ENCODE peak calls at places on chromosomes 7 and 10, in seven cellular contexts. C is IMR-90, F is neuronal stem cell, U is mesendoderm, E is H1, T is mesenchymal stem cell, W is trophoblast cell. S is an unnamed sample.

GRCh38 chr10:117926491-117926890 is 120.2 kb downstream of the RAB11FIP2 start:
- DNase-seq in C (peak), F (no peak), U (no peak), E (no peak), T (no peak), W (no peak), S (no peak)

GRCh38 chr10:1634239-1634638 is 103.1 kb downstream of the ADARB2 start:
- DNase-seq in C (no peak), F (no peak), U (no peak), E (no peak), T (no peak), W (no peak), S (no peak)

GRCh38 chr7:43700059-43700501 is 29.2 kb downstream of the COA1 start:
- DNase-seq in C (peak), F (peak), U (peak), E (no peak), T (peak), W (peak), S (no peak)

GRCh38 chr10:2122431-2123124 is 385.3 kb upstream of the ADARB2 start:
- DNase-seq in C (no peak), F (no peak), U (no peak), E (no peak), T (no peak), W (no peak), S (no peak)

GRCh38 chr10:61791216-61791615 is 110.3 kb upstream of the ARID5B start:
- DNase-seq in C (peak), F (no peak), U (no peak), E (no peak), T (peak), W (no peak), S (no peak)

GRCh38 chr10:130441041-130441440 is 304.9 kb downstream of the GLRX3 start:
- DNase-seq in C (no peak), F (no peak), U (no peak), E (no peak), T (no peak), W (no peak), S (peak)

GRCh38 chr7:63105978-63106377 is 892.7 kb upstream of the ZNF722 start:
- DNase-seq in C (no peak), F (no peak), U (no peak), E (no peak), T (no peak), W (no peak), S (no peak)

GRCh38 chr7:137933270-137934017 is 68.4 kb downstream of the CREB3L2 start:
- DNase-seq in C (peak), F (no peak), U (peak), E (no peak), T (peak), W (peak), S (no peak)

GRCh38 chr10:73183882-73184281 is 16.0 kb downstream of the FAM149B1 start:
- DNase-seq in C (peak), F (no peak), U (no peak), E (no peak), T (no peak), W (no peak), S (no peak)

GRCh38 chr10:114697061-114697598 is 39.1 kb upstream of the ABLIM1 start:
- DNase-seq in C (peak), F (no peak), U (no peak), E (no peak), T (peak), W (peak), S (no peak)

GRCh38 chr10:86757110-86757790 is 831 bp downstream of the BMPR1A start:
- DNase-seq in C (peak), F (peak), U (peak), E (no peak), T (peak), W (peak), S (no peak)

GRCh38 chr7:7321681-7322080 is 139.3 kb downstream of the C1GALT1 start:
- DNase-seq in C (no peak), F (no peak), U (no peak), E (no peak), T (peak), W (peak), S (no peak)

GRCh38 chr10:86079088-86079487 is 287.5 kb downstream of the GRID1 start:
- DNase-seq in C (no peak), F (no peak), U (peak), E (peak), T (no peak), W (peak), S (peak)

GRCh38 chr7:79820387-79820786 is 314.2 kb upstream of the GNAI1 start:
- DNase-seq in C (peak), F (peak), U (no peak), E (no peak), T (peak), W (peak), S (no peak)

GRCh38 chr10:52729259-52730104 is 43.1 kb downstream of the MBL2 start:
- DNase-seq in C (peak), F (no peak), U (peak), E (no peak), T (peak), W (peak), S (no peak)

GRCh38 chr7:33262476-33262875 is 133.1 kb downstream of the BBS9 start:
- DNase-seq in C (peak), F (no peak), U (peak), E (no peak), T (peak), W (no peak), S (no peak)

GRCh38 chr10:69758310-69758728 is 43.4 kb upstream of the COL13A1 start:
- DNase-seq in C (no peak), F (no peak), U (no peak), E (no peak), T (no peak), W (no peak), S (no peak)

GRCh38 chr7:325051-325798 is 35.3 kb downstream of the FOXL3 start:
- DNase-seq in C (no peak), F (no peak), U (no peak), E (no peak), T (no peak), W (no peak), S (no peak)

GRCh38 chr10:131832056-131832685 is 68.6 kb upstream of the PPP2R2D start:
- DNase-seq in C (no peak), F (no peak), U (no peak), E (no peak), T (no peak), W (no peak), S (no peak)

GRCh38 chr7:74511360-74511759 is 57.7 kb downstream of the GTF2IRD1 start:
- DNase-seq in C (peak), F (no peak), U (no peak), E (no peak), T (no peak), W (no peak), S (no peak)

GRCh38 chr10:51915031-51915542 is 215.7 kb upstream of the CSTF2T start:
- DNase-seq in C (no peak), F (no peak), U (peak), E (no peak), T (no peak), W (peak), S (peak)

GRCh38 chr7:20754001-20754400 is 32.7 kb downstream of the SP8 start:
- DNase-seq in C (no peak), F (no peak), U (no peak), E (no peak), T (no peak), W (no peak), S (no peak)

GRCh38 chr10:12538596-12538995 is 189.2 kb downstream of the CAMK1D start:
- DNase-seq in C (no peak), F (no peak), U (no peak), E (peak), T (no peak), W (no peak), S (no peak)

GRCh38 chr10:114526112-114526496 is 121.8 kb upstream of the AFAP1L2 start:
- DNase-seq in C (peak), F (no peak), U (no peak), E (no peak), T (peak), W (no peak), S (no peak)

GRCh38 chr7:90594791-90595317 is 1.3 kb upstream of the CDK14 start:
- DNase-seq in C (peak), F (peak), U (peak), E (no peak), T (peak), W (no peak), S (peak)

GRCh38 chr10:79095316-79095715 is 26.6 kb downstream of the ZMIZ1 start:
- DNase-seq in C (no peak), F (no peak), U (no peak), E (no peak), T (no peak), W (no peak), S (no peak)

GRCh38 chr10:35835545-35835944 is 193.4 kb upstream of the FZD8 start:
- DNase-seq in C (no peak), F (no peak), U (no peak), E (no peak), T (no peak), W (no peak), S (no peak)
- H2BK5ac ChIP-seq in C (no peak), F (no peak), U (no peak), E (no peak), T (no peak), W (no peak), S (no peak)

GRCh38 chr10:129090618-129091366 is 376.2 kb upstream of the MGMT start:
- DNase-seq in C (no peak), F (no peak), U (no peak), E (peak), T (no peak), W (no peak), S (no peak)

GRCh38 chr10:129085821-129086220 is 381.2 kb upstream of the MGMT start:
- DNase-seq in C (peak), F (no peak), U (no peak), E (no peak), T (no peak), W (no peak), S (no peak)

GRCh38 chr10:129094233-129094632 is 372.8 kb upstream of the MGMT start:
- DNase-seq in C (no peak), F (no peak), U (no peak), E (no peak), T (no peak), W (no peak), S (no peak)

GRCh38 chr10:129093641-129094040 is 373.4 kb upstream of the MGMT start:
- DNase-seq in C (no peak), F (no peak), U (no peak), E (no peak), T (no peak), W (no peak), S (no peak)

DNA sequence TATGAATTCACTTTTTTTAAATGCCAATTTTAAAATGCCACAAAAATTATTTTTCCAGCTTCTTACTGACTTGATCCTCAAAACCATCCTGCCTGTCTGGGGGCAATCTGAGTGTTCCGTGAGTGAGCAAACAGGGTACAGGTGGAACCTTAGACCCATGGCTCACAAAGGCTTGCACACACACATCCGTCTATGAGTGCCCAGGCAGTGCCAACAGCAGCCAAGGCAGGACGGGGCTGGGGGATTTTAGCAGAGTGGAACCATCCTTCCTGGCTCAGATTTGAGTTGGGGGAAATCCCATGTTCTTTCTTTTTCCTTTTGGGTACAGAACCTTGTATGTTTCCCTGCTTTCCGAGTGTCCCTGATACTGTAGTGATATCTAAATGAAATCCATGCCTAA is 377.7 kb upstream of the MGMT start:
- DNase-seq in C (no peak), F (no peak), U (no peak), E (peak), T (no peak), W (no peak), S (no peak)
- H2BK5ac ChIP-seq in C (no peak), F (no peak), U (no peak), E (no peak), T (no peak), W (no peak), S (no peak)

GRCh38 chr7:24962418-24962962 is 17.5 kb downstream of the OSBPL3 start:
- DNase-seq in C (no peak), F (no peak), U (no peak), E (no peak), T (no peak), W (no peak), S (no peak)

GRCh38 chr7:24963218-24963617 is 16.8 kb downstream of the OSBPL3 start:
- DNase-seq in C (peak), F (no peak), U (no peak), E (no peak), T (peak), W (peak), S (no peak)

GRCh38 chr7:24965831-24966708 is 13.9 kb downstream of the OSBPL3 start:
- DNase-seq in C (peak), F (no peak), U (peak), E (no peak), T (no peak), W (peak), S (peak)

GRCh38 chr7:24966802-24967201 is 13.2 kb downstream of the OSBPL3 start:
- DNase-seq in C (peak), F (no peak), U (no peak), E (no peak), T (peak), W (no peak), S (no peak)

DNA sequence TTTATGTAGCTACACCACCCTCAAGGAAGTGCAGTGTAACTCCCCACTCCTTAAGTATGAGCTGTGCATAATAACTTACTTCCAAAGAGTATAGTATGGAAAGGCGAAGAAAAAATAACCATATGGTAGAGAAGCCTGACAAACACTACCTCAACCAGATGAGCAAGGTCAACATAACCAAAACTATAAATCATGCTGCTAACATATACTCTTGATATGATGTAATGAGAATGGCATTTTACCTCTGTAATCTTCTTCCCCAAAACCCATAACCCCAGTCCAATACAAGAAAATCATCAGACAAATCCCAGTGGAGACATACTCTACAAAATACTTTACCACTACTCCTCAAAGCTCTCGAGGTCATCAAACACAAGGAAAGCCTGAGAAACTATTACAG is 15.8 kb downstream of the OSBPL3 start:
- DNase-seq in C (peak), F (no peak), U (no peak), E (no peak), T (no peak), W (no peak), S (no peak)
- H2BK5ac ChIP-seq in C (no peak), F (no peak), U (no peak), E (no peak), T (no peak), W (no peak), S (no peak)

DNA sequence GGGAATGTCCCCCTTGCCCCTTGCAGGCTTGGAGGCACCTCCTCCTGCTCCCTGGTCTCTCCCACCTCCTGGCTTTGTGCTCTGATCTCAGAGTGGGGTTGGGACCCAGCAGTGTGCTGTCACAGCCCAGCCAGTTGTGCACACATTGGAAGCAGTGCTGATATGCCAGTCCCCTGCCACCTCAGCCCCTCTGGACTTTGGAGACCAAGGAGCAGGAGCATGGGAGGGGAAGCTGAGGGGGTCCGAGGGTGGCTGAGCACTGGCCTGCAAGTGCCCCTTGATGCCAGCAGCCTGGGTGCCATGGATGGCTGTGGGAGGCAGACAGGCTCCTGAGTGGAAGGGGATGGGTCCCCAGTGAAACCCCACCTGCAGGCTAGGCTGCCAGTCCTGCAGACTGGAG is 235.4 kb downstream of the ZNF716 start:
- DNase-seq in C (no peak), F (no peak), U (no peak), E (no peak), T (no peak), W (no peak), S (no peak)
- H2BK5ac ChIP-seq in C (no peak), F (no peak), U (no peak), E (no peak), T (no peak), W (no peak), S (no peak)

GRCh38 chr7:37495574-37496184 is 47.0 kb upstream of the ELMO1 start:
- DNase-seq in C (peak), F (no peak), U (peak), E (no peak), T (peak), W (peak), S (no peak)
- H2BK5ac ChIP-seq in C (no peak), F (no peak), U (no peak), E (no peak), T (no peak), W (peak), S (no peak)

GRCh38 chr7:77985232-77985973 is 186.8 kb downstream of the PHTF2 start:
- DNase-seq in C (no peak), F (no peak), U (no peak), E (no peak), T (no peak), W (no peak), S (no peak)

GRCh38 chr7:77985974-77986339 is 187.4 kb downstream of the PHTF2 start:
- DNase-seq in C (no peak), F (no peak), U (no peak), E (no peak), T (no peak), W (no peak), S (no peak)

GRCh38 chr7:77991656-77992055 is 193.1 kb downstream of the PHTF2 start:
- DNase-seq in C (no peak), F (no peak), U (no peak), E (no peak), T (no peak), W (no peak), S (no peak)

GRCh38 chr7:77993823-77994222 is 195.2 kb downstream of the PHTF2 start:
- DNase-seq in C (no peak), F (no peak), U (no peak), E (no peak), T (no peak), W (no peak), S (no peak)

DNA sequence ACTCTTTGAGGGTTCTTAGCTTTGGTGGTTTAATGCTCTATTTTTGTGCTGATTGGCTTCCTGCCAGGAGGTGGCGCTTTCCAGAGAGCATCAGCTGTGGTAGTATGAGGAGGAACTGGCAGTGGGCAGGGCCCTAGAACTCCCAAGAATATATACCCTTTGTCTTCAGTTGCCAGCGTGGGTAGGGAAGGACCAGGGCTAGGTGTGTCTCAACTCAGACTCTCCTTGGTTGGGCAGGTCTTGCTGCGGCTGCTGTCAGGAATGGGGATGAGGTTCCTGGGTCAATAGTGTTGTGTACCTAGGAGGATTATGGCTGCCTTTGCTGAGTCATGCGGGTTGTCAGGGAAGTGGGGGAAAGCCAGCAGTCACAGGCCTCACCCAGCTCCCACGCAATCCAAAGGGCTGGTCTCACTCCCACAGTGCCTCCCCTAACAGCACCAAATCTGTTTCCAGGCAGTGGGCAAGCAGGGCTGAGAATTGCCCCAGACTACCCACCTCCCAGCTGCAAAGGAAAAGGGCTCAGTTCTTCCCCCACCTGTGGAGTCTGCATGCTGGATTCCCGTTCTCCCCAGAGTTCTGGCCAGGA is 191.5 kb downstream of the PHTF2 start:
- DNase-seq in C (no peak), F (no peak), U (peak), E (peak), T (peak), W (no peak), S (peak)
- H2BK5ac ChIP-seq in C (no peak), F (no peak), U (no peak), E (peak), T (no peak), W (no peak), S (no peak)

GRCh38 chr7:106471686-106472440 is 187.1 kb upstream of the NAMPT start:
- DNase-seq in C (no peak), F (no peak), U (no peak), E (no peak), T (no peak), W (no peak), S (no peak)

GRCh38 chr7:106465704-106466468 is 181.1 kb upstream of the NAMPT start:
- DNase-seq in C (no peak), F (no peak), U (no peak), E (no peak), T (no peak), W (no peak), S (no peak)

GRCh38 chr7:106466867-106467266 is 182.1 kb upstream of the NAMPT start:
- DNase-seq in C (no peak), F (no peak), U (peak), E (no peak), T (no peak), W (no peak), S (no peak)

GRCh38 chr7:106476751-106477150 is 184.2 kb downstream of the CCDC71L start:
- DNase-seq in C (no peak), F (no peak), U (no peak), E (no peak), T (no peak), W (peak), S (no peak)

GRCh38 chr7:106471021-106471420 is 186.2 kb upstream of the NAMPT start:
- DNase-seq in C (no peak), F (no peak), U (no peak), E (no peak), T (no peak), W (no peak), S (no peak)
- H2BK5ac ChIP-seq in C (no peak), F (no peak), U (no peak), E (no peak), T (no peak), W (no peak), S (no peak)

S was measured in H9.